ENCODE peak calls at places on chromosome 3, in eight cellular contexts. X is sigmoid colon, G is EL, S is heart right ventricle, Z is PC-3, H is dermis blood vessel endothelial cell, Y is mesendoderm, Q is Peyer's patch. U is an unnamed sample.

GRCh38 chr3:123315271-123315595 is 113.5 kb downstream of the SEC22A start:
- DNase-seq in X (no peak), G (no peak), S (no peak), Z (no peak), H (no peak), Y (no peak), Q (no peak), U (no peak)

GRCh38 chr3:125129512-125129962 is 73.7 kb upstream of the HEG1 start:
- DNase-seq in X (peak; percentile 91), G (peak; percentile 99), S (no peak), Z (peak; percentile 79), H (peak; percentile 62), Y (no peak), Q (peak; percentile 79), U (no peak)

GRCh38 chr3:141815667-141816066 is 52.5 kb downstream of the GRK7 start:
- DNase-seq in X (no peak), G (no peak), S (no peak), Z (no peak), H (no peak), Y (no peak), Q (no peak), U (no peak)

GRCh38 chr3:127438371-127438770 is 150.5 kb upstream of the PRR20G start:
- DNase-seq in X (peak; percentile 27), G (no peak), S (no peak), Z (no peak), H (no peak), Y (no peak), Q (peak; percentile 32), U (no peak)

GRCh38 chr3:71703796-71704195 is 21.4 kb downstream of the EIF4E3 start:
- DNase-seq in X (no peak), G (no peak), S (no peak), Z (no peak), H (no peak), Y (no peak), Q (no peak), U (no peak)

GRCh38 chr3:49454457-49454856 is 15.6 kb upstream of the DAG1 start:
- DNase-seq in X (no peak), G (no peak), S (no peak), Z (peak; percentile 66), H (peak; percentile 17), Y (peak; percentile 91), Q (no peak), U (no peak)

GRCh38 chr3:111739241-111739952 is 119.7 kb upstream of the PHLDB2 start:
- DNase-seq in X (peak; percentile 80), G (peak; percentile 94), S (peak; percentile 39), Z (peak; percentile 96), H (peak; percentile 74), Y (no peak), Q (no peak), U (no peak)

GRCh38 chr3:75101329-75102147 is 487.1 kb upstream of the CNTN3 start:
- DNase-seq in X (no peak), G (no peak), S (no peak), Z (no peak), H (no peak), Y (peak; percentile 71), Q (no peak), U (no peak)

GRCh38 chr3:30455840-30456239 is 150.6 kb upstream of the TGFBR2 start:
- DNase-seq in X (peak; percentile 90), G (no peak), S (no peak), Z (no peak), H (no peak), Y (no peak), Q (peak; percentile 53), U (no peak)

GRCh38 chr3:147661916-147662315 is 252.8 kb downstream of the ZIC1 start:
- DNase-seq in X (no peak), G (no peak), S (no peak), Z (no peak), H (no peak), Y (no peak), Q (no peak), U (no peak)

GRCh38 chr3:186108106-186108940 is 566 bp downstream of the ETV5 start:
- DNase-seq in X (peak; percentile 72), G (peak; percentile 75), S (peak; percentile 26), Z (peak; percentile 56), H (peak; percentile 71), Y (peak; percentile 90), Q (peak; percentile 55), U (no peak)

GRCh38 chr3:129605593-129606521 is 619 bp downstream of the PLXND1 start:
- DNase-seq in X (no peak), G (peak; percentile 61), S (peak; percentile 66), Z (peak; percentile 9), H (peak; percentile 79), Y (peak; percentile 82), Q (peak; percentile 66), U (no peak)

GRCh38 chr3:126872701-126873100 is 110.2 kb upstream of the PLXNA1 start:
- DNase-seq in X (no peak), G (no peak), S (no peak), Z (no peak), H (no peak), Y (no peak), Q (no peak), U (no peak)

GRCh38 chr3:20256144-20256543 is 70.1 kb upstream of the SGO1 start:
- DNase-seq in X (no peak), G (peak; percentile 46), S (no peak), Z (peak; percentile 51), H (peak; percentile 88), Y (no peak), Q (no peak), U (no peak)

GRCh38 chr3:178585439-178585838 is 49.2 kb downstream of the KCNMB2 start:
- DNase-seq in X (no peak), G (no peak), S (no peak), Z (no peak), H (no peak), Y (no peak), Q (no peak), U (no peak)

GRCh38 chr3:128381609-128382008 is 85.1 kb downstream of the DNAJB8 start:
- DNase-seq in X (no peak), G (no peak), S (no peak), Z (no peak), H (no peak), Y (no peak), Q (peak; percentile 53), U (no peak)

GRCh38 chr3:177041021-177041729 is 156.1 kb downstream of the TBL1XR1 start:
- DNase-seq in X (peak; percentile 84), G (peak; percentile 17), S (no peak), Z (peak; percentile 20), H (no peak), Y (peak; percentile 19), Q (no peak), U (peak; percentile 54)

GRCh38 chr3:81645248-81645647 is 116.2 kb downstream of the GBE1 start:
- DNase-seq in X (no peak), G (no peak), S (no peak), Z (no peak), H (no peak), Y (no peak), Q (no peak), U (no peak)

GRCh38 chr3:57283366-57283765 is 9.1 kb downstream of the ASB14 start:
- DNase-seq in X (no peak), G (no peak), S (no peak), Z (no peak), H (no peak), Y (no peak), Q (no peak), U (no peak)

GRCh38 chr3:127255516-127255915 is 32.3 kb downstream of the PRR20G start:
- DNase-seq in X (no peak), G (no peak), S (no peak), Z (no peak), H (no peak), Y (no peak), Q (no peak), U (no peak)

GRCh38 chr3:128070898-128071591 is 18.8 kb downstream of the SEC61A1 start:
- DNase-seq in X (no peak), G (no peak), S (no peak), Z (no peak), H (no peak), Y (no peak), Q (no peak), U (no peak)

GRCh38 chr3:195746751-195747150 is 26.0 kb downstream of the MUC20 start:
- DNase-seq in X (no peak), G (no peak), S (no peak), Z (no peak), H (no peak), Y (no peak), Q (no peak), U (no peak)

U was measured in globus pallidus.